ENCODE peak calls at places on chromosome 14, in eight cellular contexts. R is glutamatergic neuron; W is omental fat pad; G is H9; I is kidney; O is heart left ventricle; V is CD8-positive, alpha-beta T cell; P is neural progenitor cell. Q is an unnamed sample.
A peak's percentile ranks its signal among the peaks of the same experiment; 100 is the strongest.

GRCh38 chr14:78278464-78278863 is 108.3 kb downstream of the NRXN3 start:
- DNase-seq in G (no peak), V (no peak), P (no peak), W (no peak), R (no peak), O (no peak), I (no peak), Q (no peak)

GRCh38 chr14:22271838-22272237 is 317.2 kb downstream of the DAD1 start:
- DNase-seq in O (no peak), V (no peak), G (no peak), I (no peak), R (no peak), W (no peak), P (no peak), Q (no peak)

GRCh38 chr14:34359423-34360120 is 102.5 kb downstream of the SPTSSA start:
- DNase-seq in O (no peak), W (no peak), V (no peak), R (no peak), P (peak; percentile 5), G (no peak), I (no peak), Q (no peak)

GRCh38 chr14:69619007-69619406 is 7.6 kb downstream of the SUSD6 start:
- DNase-seq in W (no peak), I (no peak), V (no peak), O (no peak), P (no peak), G (no peak), R (no peak), Q (peak; percentile 37)

GRCh38 chr14:104389326-104390220 is 190.0 kb upstream of the C14orf180 start:
- DNase-seq in R (no peak), G (peak; percentile 19), V (no peak), O (peak; percentile 59), P (no peak), I (peak; percentile 53), W (no peak), Q (no peak)

GRCh38 chr14:22538671-22539228 is 50.3 kb downstream of the DAD1 start:
- DNase-seq in R (no peak), O (no peak), V (no peak), G (no peak), P (no peak), W (no peak), I (no peak), Q (no peak)

GRCh38 chr14:58082011-58082410 is 70.0 kb downstream of the ARMH4 start:
- DNase-seq in O (no peak), G (no peak), I (no peak), V (no peak), P (no peak), R (no peak), W (no peak), Q (peak; percentile 43)

GRCh38 chr14:96274122-96274910 is 18.3 kb downstream of the BDKRB1 start:
- DNase-seq in R (no peak), G (no peak), W (no peak), O (no peak), P (no peak), V (no peak), I (no peak), Q (peak; percentile 73)

GRCh38 chr14:31326111-31326510 is 94.2 kb downstream of the HEATR5A start:
- DNase-seq in V (no peak), I (no peak), R (no peak), O (no peak), W (no peak), P (no peak), G (no peak), Q (peak; percentile 57)

GRCh38 chr14:44361083-44361482 is 146.0 kb downstream of the FSCB start:
- DNase-seq in P (no peak), O (no peak), G (no peak), V (no peak), I (no peak), W (no peak), R (no peak), Q (no peak)

GRCh38 chr14:100537701-100538565 is 49.3 kb downstream of the BEGAIN start:
- DNase-seq in W (peak; percentile 9), V (no peak), G (peak; percentile 35), R (peak; percentile 18), P (no peak), I (peak; percentile 66), O (peak; percentile 49), Q (no peak)

GRCh38 chr14:65824285-65824977 is 411.9 kb downstream of the FUT8 start:
- DNase-seq in P (peak; percentile 79), I (no peak), V (peak; percentile 46), R (peak; percentile 65), O (no peak), W (no peak), G (peak; percentile 71), Q (peak; percentile 74)

GRCh38 chr14:34043627-34044372 is 92.9 kb upstream of the EGLN3 start:
- DNase-seq in I (no peak), W (no peak), R (no peak), P (no peak), G (peak; percentile 37), V (peak; percentile 42), O (no peak), Q (no peak)

GRCh38 chr14:48563465-48563864 is 888.1 kb upstream of the MDGA2 start:
- DNase-seq in O (no peak), W (no peak), V (no peak), R (no peak), P (peak; percentile 9), I (no peak), G (peak; percentile 90), Q (no peak)

GRCh38 chr14:56814468-56815074 is 4.3 kb upstream of the OTX2 start:
- DNase-seq in V (no peak), I (no peak), G (peak; percentile 58), P (peak; percentile 61), W (no peak), O (no peak), R (no peak), Q (no peak)

GRCh38 chr14:77154421-77154820 is 12.8 kb upstream of the ZDHHC22 start:
- DNase-seq in P (no peak), V (no peak), G (no peak), I (no peak), R (no peak), O (no peak), W (no peak), Q (no peak)

GRCh38 chr14:76720382-76720813 is 40.9 kb upstream of the VASH1 start:
- DNase-seq in G (peak; percentile 61), R (peak; percentile 67), I (peak; percentile 86), V (no peak), P (peak; percentile 36), W (no peak), O (peak; percentile 92), Q (peak; percentile 56)

GRCh38 chr14:95157987-95158712 is 821 bp upstream of the DICER1 start:
- DNase-seq in O (no peak), I (no peak), R (no peak), P (no peak), V (no peak), W (no peak), G (peak; percentile 53), Q (no peak)

GRCh38 chr14:75636100-75636692 is 24.5 kb downstream of the ERG28 start:
- DNase-seq in W (no peak), G (peak; percentile 30), O (no peak), P (peak; percentile 43), R (peak; percentile 60), V (no peak), I (peak; percentile 85), Q (peak; percentile 55)

GRCh38 chr14:101843665-101844064 is 82.2 kb downstream of the PPP2R5C start:
- DNase-seq in P (no peak), R (no peak), I (no peak), V (peak; percentile 31), O (no peak), G (no peak), W (no peak), Q (peak; percentile 21)
- TF ChIP-seq CTCF in P (peak; percentile 22), R (peak; percentile 12), I (peak; percentile 28), V (peak; percentile 72), O (peak; percentile 33), G (peak; percentile 59), W (no peak), Q (peak; percentile 47)

DNA sequence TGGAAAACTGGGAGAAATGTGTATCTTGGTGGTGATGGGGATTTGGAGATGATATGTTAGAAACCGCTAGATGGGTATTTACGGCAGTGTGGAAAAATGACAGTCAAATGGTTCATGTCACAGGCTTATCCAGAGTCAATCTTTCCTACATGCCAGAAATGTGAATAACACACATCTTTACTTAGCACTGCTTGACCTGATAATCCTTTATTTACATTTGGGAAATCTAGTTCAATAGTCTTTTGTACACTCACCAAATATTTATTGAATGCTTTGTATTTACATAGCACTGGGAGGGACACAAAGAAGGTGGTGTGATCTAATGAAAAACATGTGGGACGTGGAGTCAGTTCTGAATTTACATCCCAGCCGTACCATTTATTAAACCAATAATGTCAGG is 208.2 kb downstream of the DIO2 start:
- DNase-seq in I (no peak), R (no peak), W (no peak), O (no peak), P (no peak), V (no peak), G (no peak), Q (peak; percentile 11)
- TF ChIP-seq CTCF in I (no peak), R (no peak), W (no peak), O (no peak), P (no peak), V (no peak), G (no peak), Q (no peak)

DNA sequence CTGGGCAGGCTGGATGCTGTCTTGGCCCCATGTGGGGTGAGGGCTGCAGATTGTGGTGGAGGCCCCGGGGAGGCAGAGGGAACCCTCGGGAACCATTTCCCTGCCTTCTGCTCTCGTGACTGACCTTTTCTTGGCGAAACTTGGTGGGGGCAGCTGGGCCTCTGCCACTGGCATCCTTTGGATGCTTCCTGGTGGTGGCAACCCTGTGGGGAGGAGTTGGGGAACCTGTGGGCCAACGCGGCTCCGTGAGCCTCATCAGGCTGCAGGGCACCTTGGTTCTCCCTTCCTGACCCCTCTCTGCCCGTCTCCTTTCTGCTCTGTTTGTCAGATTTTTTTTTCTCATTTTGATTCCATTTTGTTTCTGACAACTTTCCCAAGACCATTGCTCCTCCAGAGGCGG is 14.4 kb downstream of the TMEM121 start:
- DNase-seq in P (no peak), V (no peak), W (no peak), I (no peak), G (no peak), R (no peak), O (no peak), Q (no peak)
- TF ChIP-seq CTCF in P (no peak), V (no peak), W (no peak), I (no peak), G (no peak), R (no peak), O (no peak), Q (no peak)

GRCh38 chr14:24312736-24313507 is 1.6 kb downstream of the LTB4R start:
- DNase-seq in R (no peak), O (no peak), V (no peak), G (no peak), W (no peak), I (no peak), P (no peak), Q (no peak)

GRCh38 chr14:24310387-24310665 is 386 bp downstream of the LTB4R2 start:
- DNase-seq in G (no peak), W (no peak), V (no peak), I (no peak), O (no peak), R (no peak), P (no peak), Q (no peak)

GRCh38 chr14:24311837-24312615 is 724 bp downstream of the LTB4R start:
- DNase-seq in P (no peak), I (no peak), V (no peak), G (no peak), R (no peak), W (no peak), O (no peak), Q (peak; percentile 36)

GRCh38 chr14:24309538-24310386 is at the start of gene LTB4R2:
- DNase-seq in I (no peak), R (no peak), V (no peak), P (no peak), G (no peak), W (no peak), O (no peak), Q (no peak)

GRCh38 chr14:24310666-24311604 is at the start of gene LTB4R:
- DNase-seq in R (peak; percentile 82), G (no peak), W (no peak), V (peak; percentile 55), I (peak; percentile 94), O (peak; percentile 91), P (no peak), Q (peak; percentile 69)
- TF ChIP-seq CTCF in R (no peak), G (no peak), W (no peak), V (no peak), I (peak; percentile 7), O (peak; percentile 59), P (no peak), Q (no peak)

Q was measured in fibroblast of mammary gland.